ENCODE peak calls at places on chromosome 11, in seven cellular contexts. C is ovary, M is stomach, J is body of pancreas, D is IMR-90, Q is adrenal gland, B is HCT116. E is an unnamed sample.

GRCh38 chr11:96736591-96736990 is 346.8 kb downstream of the JRKL start:
- DNase-seq in C (no peak), M (no peak), J (no peak), D (no peak), Q (no peak), B (no peak), E (no peak)

GRCh38 chr11:69618237-69618636 is 22.7 kb upstream of the CCND1 start:
- DNase-seq in C (no peak), M (no peak), J (no peak), D (no peak), Q (no peak), B (no peak), E (no peak)

GRCh38 chr11:92580931-92581330 is 356.3 kb downstream of the FAT3 start:
- DNase-seq in C (no peak), M (no peak), J (no peak), D (no peak), Q (no peak), B (no peak), E (no peak)

GRCh38 chr11:107044503-107044902 is 26.2 kb upstream of the GUCY1A2 start:
- DNase-seq in C (no peak), M (no peak), J (no peak), D (no peak), Q (no peak), B (no peak), E (no peak)

GRCh38 chr11:8768625-8769333 is 86.2 kb downstream of the RPL27A start:
- DNase-seq in C (no peak), M (peak; percentile 55), J (peak; percentile 63), D (peak; percentile 89), Q (peak; percentile 88), B (peak; percentile 72), E (peak; percentile 71)

GRCh38 chr11:133243832-133244231 is 288.5 kb downstream of the OPCML start:
- DNase-seq in C (no peak), M (no peak), J (no peak), D (no peak), Q (no peak), B (no peak), E (no peak)

GRCh38 chr11:14107071-14107470 is 144.5 kb downstream of the SPON1 start:
- DNase-seq in C (no peak), M (no peak), J (no peak), D (no peak), Q (no peak), B (no peak), E (no peak)

GRCh38 chr11:124602193-124602592 is 9.0 kb upstream of the PANX3 start:
- DNase-seq in C (no peak), M (no peak), J (no peak), D (peak; percentile 54), Q (no peak), B (peak; percentile 3), E (no peak)

GRCh38 chr11:66280428-66280827 is 2.5 kb downstream of the CNIH2 start:
- DNase-seq in C (no peak), M (no peak), J (no peak), D (no peak), Q (no peak), B (no peak), E (no peak)

GRCh38 chr11:92224394-92225205 is at the start of gene FAT3:
- DNase-seq in C (peak; percentile 6), M (no peak), J (peak; percentile 12), D (peak; percentile 41), Q (no peak), B (no peak), E (peak; percentile 11)

GRCh38 chr11:17611503-17612220 is 64.6 kb downstream of the OTOG start:
- DNase-seq in C (no peak), M (no peak), J (no peak), D (no peak), Q (no peak), B (no peak), E (no peak)

GRCh38 chr11:37040921-37041320 is 442.9 kb upstream of the RAG2 start:
- DNase-seq in C (no peak), M (no peak), J (no peak), D (no peak), Q (no peak), B (no peak), E (no peak)

GRCh38 chr11:34274712-34275398 is 83.0 kb downstream of the ABTB2 start:
- DNase-seq in C (peak; percentile 94), M (peak; percentile 87), J (peak; percentile 82), D (peak; percentile 98), Q (peak; percentile 70), B (peak; percentile 92), E (peak; percentile 82)

GRCh38 chr11:11946180-11946579 is 62.2 kb downstream of the DKK3 start:
- DNase-seq in C (no peak), M (no peak), J (no peak), D (peak; percentile 68), Q (no peak), B (no peak), E (no peak)

GRCh38 chr11:31784645-31785044 is 26.5 kb downstream of the PAX6 start:
- DNase-seq in C (no peak), M (no peak), J (no peak), D (no peak), Q (no peak), B (no peak), E (no peak)

GRCh38 chr11:73525611-73526010 is 72.3 kb downstream of the FAM168A start:
- DNase-seq in C (no peak), M (no peak), J (no peak), D (no peak), Q (no peak), B (no peak), E (no peak)

GRCh38 chr11:73528877-73529530 is 68.9 kb downstream of the FAM168A start:
- DNase-seq in C (no peak), M (no peak), J (peak; percentile 20), D (no peak), Q (no peak), B (no peak), E (no peak)

GRCh38 chr11:73530109-73530508 is 67.8 kb downstream of the FAM168A start:
- DNase-seq in C (no peak), M (no peak), J (no peak), D (no peak), Q (no peak), B (no peak), E (no peak)

GRCh38 chr11:73528013-73528412 is 69.9 kb downstream of the FAM168A start:
- DNase-seq in C (no peak), M (no peak), J (no peak), D (no peak), Q (no peak), B (no peak), E (no peak)

DNA sequence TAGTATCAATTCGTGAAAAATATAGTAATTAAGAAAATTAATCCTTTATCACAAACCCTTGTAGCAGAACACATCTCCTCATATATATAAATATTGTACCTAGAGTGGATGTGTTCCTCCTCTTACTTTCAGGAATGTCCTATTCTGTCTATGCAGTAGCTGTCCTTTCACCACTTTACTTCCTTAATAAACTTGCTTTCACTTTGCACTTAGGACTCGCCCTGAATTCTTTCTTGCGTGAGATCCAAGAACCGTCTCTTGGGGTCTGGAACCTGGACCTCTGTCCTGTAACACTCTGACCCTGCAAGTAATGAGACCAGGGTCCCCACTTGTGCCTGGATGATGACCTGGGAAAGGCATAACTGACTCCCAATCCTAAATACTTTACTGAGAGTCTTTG is 69.5 kb downstream of the FAM168A start:
- DNase-seq in C (no peak), M (no peak), J (no peak), D (no peak), Q (no peak), B (no peak), E (no peak)
- H3K27ac ChIP-seq in C (no peak overlapping the region), M (peak overlapping the region; percentile 74), J (no peak overlapping the region), D (no peak overlapping the region), Q (no peak overlapping the region), B (no peak overlapping the region), E (peak overlapping the region; percentile 47)

GRCh38 chr11:73592640-73593039 is 5.3 kb downstream of the FAM168A start:
- DNase-seq in C (no peak), M (no peak), J (no peak), D (no peak), Q (no peak), B (no peak), E (no peak)

GRCh38 chr11:73596547-73596946 is 1.4 kb downstream of the FAM168A start:
- DNase-seq in C (no peak), M (no peak), J (no peak), D (no peak), Q (no peak), B (no peak), E (no peak)

GRCh38 chr11:73598719-73599379 is 937 bp upstream of the FAM168A start:
- DNase-seq in C (no peak), M (no peak), J (no peak), D (no peak), Q (no peak), B (no peak), E (no peak)

GRCh38 chr11:73597340-73597955 is 464 bp downstream of the FAM168A start:
- DNase-seq in C (no peak), M (no peak), J (no peak), D (no peak), Q (no peak), B (no peak), E (no peak)

DNA sequence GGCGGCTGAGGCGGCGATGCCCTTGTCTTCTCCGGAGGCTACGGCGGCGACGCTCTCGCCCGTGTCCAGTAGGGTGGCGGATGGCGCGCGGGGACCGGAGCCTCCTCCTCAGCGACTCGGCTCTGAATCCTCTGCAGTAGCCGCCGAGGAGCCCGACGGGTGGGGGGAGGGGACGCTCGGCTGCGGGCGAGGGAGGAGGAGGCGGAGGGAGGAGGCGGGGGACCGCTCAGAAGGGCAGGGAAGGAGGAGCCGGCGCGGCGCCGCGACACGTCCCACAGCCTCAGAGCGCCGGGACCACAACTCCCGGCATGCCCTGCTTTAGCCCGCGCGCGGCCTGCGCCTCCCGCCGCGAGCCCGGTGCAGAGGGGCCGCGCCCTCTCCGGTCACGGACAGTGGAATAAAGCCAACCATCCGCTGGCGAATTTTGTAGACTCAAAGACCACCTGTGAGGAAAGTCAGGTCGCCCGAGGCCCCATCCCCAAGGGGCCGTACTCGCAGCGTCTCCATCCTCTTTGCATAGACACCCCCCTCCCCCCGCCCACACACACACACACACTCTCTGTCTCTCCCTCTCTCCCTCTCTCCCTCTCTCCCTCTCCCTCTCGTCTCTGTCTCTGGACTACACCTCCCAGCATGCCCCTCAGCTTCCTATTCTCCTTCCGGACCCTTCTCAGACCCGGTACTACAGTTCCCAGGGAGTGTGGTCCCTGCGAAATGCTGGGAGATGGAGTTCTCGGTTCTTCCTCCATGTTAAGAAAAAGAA is at the start of gene FAM168A:
- DNase-seq in C (peak; percentile 93), M (peak; percentile 96), J (peak; percentile 97), D (peak; percentile 97), Q (peak; percentile 97), B (peak; percentile 91), E (peak; percentile 98)
- TF ChIP-seq POLR2A in C (peak; percentile 23), M (no peak), J (peak; percentile 21), D (no peak), Q (peak; percentile 82), B (peak; percentile 87), E (peak; percentile 75)

GRCh38 chr11:95503047-95503446 is 272.0 kb upstream of the SESN3 start:
- DNase-seq in C (peak; percentile 31), M (no peak), J (no peak), D (peak; percentile 10), Q (no peak), B (no peak), E (peak; percentile 26)
- H3K27ac ChIP-seq in C (peak overlapping the region; percentile 20), M (no peak overlapping the region), J (no peak overlapping the region), D (no peak overlapping the region), Q (no peak overlapping the region), B (no peak overlapping the region), E (no peak overlapping the region)

DNA sequence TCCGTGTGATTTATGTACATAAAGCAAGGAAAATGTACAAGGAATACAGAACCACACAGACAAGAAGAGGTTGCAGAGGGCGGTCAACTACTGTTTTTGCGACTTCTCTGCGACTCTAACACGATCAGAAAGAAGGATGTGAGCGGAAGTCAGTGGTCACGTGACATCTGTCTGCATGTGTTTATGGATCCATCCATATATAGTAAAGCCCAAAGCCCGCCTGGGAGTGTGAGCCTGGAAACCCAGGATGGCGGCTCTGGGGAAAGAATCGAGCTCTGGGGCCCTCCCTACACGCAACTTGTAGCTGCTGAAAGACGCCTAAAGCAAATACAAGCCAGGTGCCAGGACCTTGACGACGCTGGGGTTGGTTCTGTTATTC is 8.8 kb downstream of the OSBPL5 start:
- DNase-seq in C (no peak), M (no peak), J (peak; percentile 5), D (no peak), Q (no peak), B (no peak), E (no peak)
- TF ChIP-seq POLR2A in C (no peak), M (no peak), J (no peak), D (no peak), Q (no peak), B (no peak), E (no peak)